ENCODE peak calls at places on chromosomes 2 and 18, in seven cellular contexts. Z is H1, V is SK-N-SH, D is GM12891, H is GM12878, B is HepG2, G is K562. F is an unnamed sample.

GRCh38 chr2:10355471-10356458 is 53.1 kb downstream of the HPCAL1 start:
- DNase-seq in Z (no peak), H (no peak), G (no peak), V (no peak), D (no peak), B (no peak), F (no peak)

GRCh38 chr2:169734172-169734847 is 678 bp downstream of the KLHL23 start:
- DNase-seq in V (peak), Z (no peak), B (no peak), H (no peak), D (peak), G (peak), F (peak)

GRCh38 chr2:9220201-9220600 is 13.6 kb downstream of the ASAP2 start:
- DNase-seq in Z (no peak), V (no peak), D (no peak), G (no peak), H (no peak), B (no peak), F (no peak)

GRCh38 chr2:59425292-59425691 is 1128.2 kb downstream of the BCL11A start:
- DNase-seq in D (no peak), V (no peak), G (no peak), Z (no peak), H (no peak), B (no peak), F (no peak)

GRCh38 chr2:74238879-74239278 is 40.5 kb downstream of the MTHFD2 start:
- DNase-seq in Z (no peak), G (no peak), B (no peak), D (no peak), V (no peak), H (no peak), F (no peak)

GRCh38 chr2:39107156-39107555 is 13.7 kb downstream of the SOS1 start:
- DNase-seq in B (no peak), V (peak), Z (no peak), G (no peak), D (no peak), H (no peak), F (no peak)

GRCh38 chr2:238489431-238489830 is 62.7 kb downstream of the ASB1 start:
- DNase-seq in V (no peak), B (no peak), G (no peak), D (no peak), Z (no peak), H (no peak), F (no peak)

GRCh38 chr2:8684885-8685696 is 3.2 kb downstream of the ID2 start:
- DNase-seq in H (no peak), V (no peak), G (peak), D (no peak), Z (no peak), B (peak), F (no peak)

GRCh38 chr2:237733677-237734300 is 64.8 kb upstream of the RBM44 start:
- DNase-seq in B (peak), Z (no peak), H (no peak), D (no peak), G (no peak), V (peak), F (no peak)

GRCh38 chr18:12092398-12093229 is 1.0 kb upstream of the ANKRD62 start:
- DNase-seq in H (peak), V (peak), G (peak), B (peak), D (no peak), Z (no peak), F (no peak)

GRCh38 chr2:162013514-162014205 is 60.4 kb downstream of the DPP4 start:
- DNase-seq in D (no peak), V (no peak), Z (no peak), H (no peak), G (no peak), B (no peak), F (no peak)

GRCh38 chr2:144151877-144152276 is 368.0 kb downstream of the ZEB2 start:
- DNase-seq in Z (no peak), V (no peak), H (no peak), G (peak), D (no peak), B (no peak), F (no peak)

GRCh38 chr18:42574871-42575270 is 540.6 kb downstream of the RIT2 start:
- DNase-seq in D (no peak), V (no peak), H (no peak), Z (no peak), B (no peak), G (no peak), F (no peak)

GRCh38 chr2:241636983-241637232 is at the start of gene THAP4:
- DNase-seq in H (no peak), G (peak), Z (no peak), V (peak), D (peak), B (no peak), F (peak)

GRCh38 chr2:191974676-191975075 is 127.8 kb upstream of the CAVIN2 start:
- DNase-seq in V (no peak), G (no peak), B (no peak), Z (no peak), H (no peak), D (no peak), F (no peak)

GRCh38 chr2:57696016-57696415 is 350.6 kb upstream of the VRK2 start:
- DNase-seq in D (no peak), Z (no peak), G (no peak), H (no peak), B (no peak), V (peak), F (no peak)

GRCh38 chr2:66553370-66553769 is 118.4 kb downstream of the MEIS1 start:
- DNase-seq in Z (no peak), V (no peak), H (no peak), D (no peak), B (no peak), G (no peak), F (no peak)

GRCh38 chr2:66550826-66551225 is 115.9 kb downstream of the MEIS1 start:
- DNase-seq in G (no peak), D (no peak), V (no peak), H (no peak), B (no peak), Z (no peak), F (no peak)

GRCh38 chr2:66559672-66560071 is 124.7 kb downstream of the MEIS1 start:
- DNase-seq in D (no peak), V (no peak), Z (no peak), B (no peak), H (no peak), G (no peak), F (no peak)

GRCh38 chr2:66555076-66555475 is 120.2 kb downstream of the MEIS1 start:
- DNase-seq in G (peak), D (no peak), Z (no peak), H (no peak), B (no peak), V (no peak), F (no peak)

GRCh38 chr2:66555511-66556324 is 120.8 kb downstream of the MEIS1 start:
- DNase-seq in G (no peak), V (no peak), H (no peak), B (no peak), Z (no peak), D (no peak), F (no peak)
- TF ChIP-seq TAF1 in G (no peak), V (no peak), H (no peak), B (no peak), Z (no peak), D (no peak), F (no peak)

GRCh38 chr2:182605166-182605565 is 110.9 kb upstream of the DNAJC10 start:
- DNase-seq in V (no peak), B (no peak), Z (no peak), H (no peak), D (no peak), G (no peak), F (no peak)

GRCh38 chr2:182611009-182611408 is 105.0 kb upstream of the DNAJC10 start:
- DNase-seq in B (no peak), G (no peak), D (no peak), V (no peak), H (no peak), Z (peak), F (no peak)

GRCh38 chr2:182608181-182608845 is 107.7 kb upstream of the DNAJC10 start:
- DNase-seq in V (no peak), Z (no peak), D (no peak), B (no peak), G (no peak), H (no peak), F (no peak)

GRCh38 chr2:182610231-182610630 is 105.8 kb upstream of the DNAJC10 start:
- DNase-seq in B (no peak), Z (no peak), H (no peak), D (no peak), V (no peak), G (no peak), F (no peak)

DNA sequence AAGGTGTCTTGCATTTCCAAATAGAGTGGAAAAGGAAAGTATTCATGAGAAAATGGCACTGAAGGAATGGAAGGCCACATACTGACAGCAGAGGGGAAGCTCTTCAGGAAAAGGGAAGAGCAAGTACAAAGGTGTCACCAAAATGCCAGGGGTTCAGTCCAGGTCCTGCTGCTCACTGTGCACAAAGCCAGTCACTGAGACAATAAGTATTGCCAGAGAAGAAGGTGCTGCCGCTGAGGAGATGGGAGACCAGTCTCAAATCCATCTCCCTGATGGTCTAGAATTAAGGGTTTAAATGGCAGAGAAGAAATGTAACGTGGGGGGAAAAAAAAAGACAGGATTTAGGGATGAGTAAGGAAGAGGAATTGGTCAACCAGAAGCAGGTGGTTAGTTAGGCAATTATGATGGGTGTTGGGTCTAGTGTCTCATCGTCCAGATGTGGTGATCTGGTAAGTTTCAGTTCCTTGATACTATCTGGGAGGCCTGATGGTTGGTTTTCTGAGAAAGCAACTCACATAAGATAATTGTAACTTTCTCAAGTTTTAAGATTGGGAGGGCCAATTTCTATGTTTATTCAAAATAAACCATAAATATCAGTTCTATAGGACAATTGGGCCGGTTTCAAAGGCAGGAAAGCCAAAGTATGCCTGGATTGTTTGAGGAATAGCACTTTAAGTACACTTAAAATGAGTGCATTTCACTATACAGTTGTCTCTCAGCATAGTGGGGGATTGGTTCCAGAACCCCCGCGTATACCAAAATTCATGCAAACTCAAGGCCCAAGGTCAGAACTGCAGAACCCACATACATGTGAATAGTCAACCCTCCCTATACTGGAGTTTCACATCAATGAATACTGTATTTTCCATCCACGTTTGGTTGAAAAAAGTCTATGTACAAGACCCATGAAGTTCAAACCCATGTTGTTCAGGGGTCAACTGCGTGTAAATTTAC is 109.1 kb upstream of the DNAJC10 start:
- DNase-seq in B (no peak), V (no peak), Z (no peak), G (no peak), D (no peak), H (peak), F (no peak)
- TF ChIP-seq TAF1 in B (no peak), V (no peak), Z (no peak), G (no peak), D (no peak), H (no peak), F (no peak)

DNA sequence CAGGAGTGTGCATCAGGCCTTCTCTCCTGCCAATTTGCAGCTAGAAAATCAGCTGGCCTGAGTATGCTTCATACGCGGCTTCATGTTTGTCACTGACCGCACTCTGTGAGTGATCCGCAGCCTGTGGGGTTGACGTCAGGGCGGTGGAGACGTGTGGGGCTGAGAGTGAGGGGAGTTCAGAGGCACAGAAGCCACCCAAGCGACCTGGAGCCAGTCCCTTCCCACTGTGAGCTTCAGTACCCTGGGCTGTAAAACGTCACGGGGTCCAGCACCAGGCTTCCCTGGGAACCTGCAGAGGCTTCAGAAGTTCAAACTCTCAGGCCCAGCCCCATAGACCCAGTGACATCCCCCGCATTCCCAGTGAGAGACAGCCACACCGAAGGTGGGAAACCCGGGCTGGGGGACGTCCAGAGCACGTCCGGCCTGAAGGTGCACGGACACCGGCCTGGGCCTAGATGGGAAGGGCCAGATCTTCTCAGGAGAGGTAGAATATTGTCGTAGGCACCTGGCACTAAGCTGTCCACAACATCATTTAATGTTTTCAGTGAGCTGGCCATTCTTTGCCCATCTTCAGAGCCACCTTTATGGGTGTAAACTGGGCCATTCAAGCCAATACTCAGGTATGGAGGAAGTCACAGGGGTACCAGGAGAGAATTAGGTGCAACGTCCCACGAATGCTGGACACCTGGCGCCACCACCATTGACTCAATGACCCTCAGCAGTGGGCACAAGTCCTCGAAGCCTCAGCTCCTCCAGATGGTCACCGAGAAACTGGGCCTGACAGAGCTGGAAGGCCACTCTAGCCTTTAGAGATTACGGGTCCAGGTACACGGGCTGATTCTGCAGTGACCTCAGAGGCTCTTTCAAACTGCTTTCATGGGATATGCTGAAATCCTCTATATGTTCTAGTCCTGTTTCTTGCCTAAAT is 235.6 kb upstream of the MYT1L start:
- DNase-seq in B (no peak), D (no peak), V (no peak), G (no peak), Z (no peak), H (no peak), F (no peak)
- TF ChIP-seq TAF1 in B (no peak), D (no peak), V (no peak), G (no peak), Z (no peak), H (no peak), F (no peak)

GRCh38 chr2:56680971-56681631 is 497.3 kb downstream of the CCDC85A start:
- DNase-seq in B (no peak), G (no peak), V (no peak), D (no peak), H (no peak), Z (no peak), F (no peak)
- TF ChIP-seq TAF1 in B (no peak), G (no peak), V (no peak), D (no peak), H (no peak), Z (no peak), F (no peak)

DNA sequence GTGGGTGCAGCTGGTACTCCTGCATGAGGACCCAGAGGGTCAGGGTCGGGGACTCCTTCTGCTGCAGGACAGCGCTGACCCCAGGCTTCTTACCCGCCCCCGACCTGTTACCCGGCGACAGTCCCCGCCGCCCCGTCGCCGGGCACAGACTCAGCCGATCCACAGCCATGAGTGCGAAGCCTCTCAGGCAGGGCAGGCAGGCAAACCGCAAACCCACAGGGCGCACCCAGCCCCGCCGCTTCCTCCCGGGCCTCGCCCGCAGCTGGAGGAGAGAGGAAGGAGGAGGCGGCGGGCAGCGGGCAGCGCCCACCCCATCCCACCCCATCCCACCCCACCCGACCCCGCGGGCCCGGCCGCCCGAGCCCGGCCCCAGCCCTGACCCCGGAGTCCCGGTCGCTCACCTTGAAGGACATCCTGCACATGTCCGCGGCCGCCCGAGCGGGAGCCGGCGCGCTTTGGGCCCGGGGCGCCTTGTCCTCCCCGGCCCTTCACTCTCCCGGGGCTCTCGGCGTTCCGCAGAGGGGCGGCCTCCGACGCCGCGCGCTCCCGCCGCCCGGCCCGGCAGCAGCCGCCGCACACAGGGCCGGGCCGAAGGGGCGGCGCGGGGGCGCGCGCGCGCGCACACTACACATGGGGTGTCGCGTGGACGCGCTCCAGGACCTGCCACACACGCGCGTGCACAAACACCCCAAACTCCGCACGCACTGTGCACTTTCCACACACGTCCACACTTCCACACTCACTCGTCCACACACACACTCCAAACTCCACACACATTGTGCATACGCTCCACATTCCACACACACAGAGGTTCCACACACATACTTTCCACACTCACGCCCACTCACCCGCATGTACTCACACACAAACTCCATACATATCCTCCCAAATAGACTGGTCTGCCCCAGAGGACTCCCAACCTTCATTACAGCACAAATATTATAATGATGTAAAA is at the start of gene ANKRD29:
- DNase-seq in H (no peak), Z (no peak), V (peak), G (no peak), D (peak), B (no peak), F (peak)
- TF ChIP-seq TAF1 in H (no peak), Z (peak), V (no peak), G (no peak), D (no peak), B (no peak), F (no peak)

DNA sequence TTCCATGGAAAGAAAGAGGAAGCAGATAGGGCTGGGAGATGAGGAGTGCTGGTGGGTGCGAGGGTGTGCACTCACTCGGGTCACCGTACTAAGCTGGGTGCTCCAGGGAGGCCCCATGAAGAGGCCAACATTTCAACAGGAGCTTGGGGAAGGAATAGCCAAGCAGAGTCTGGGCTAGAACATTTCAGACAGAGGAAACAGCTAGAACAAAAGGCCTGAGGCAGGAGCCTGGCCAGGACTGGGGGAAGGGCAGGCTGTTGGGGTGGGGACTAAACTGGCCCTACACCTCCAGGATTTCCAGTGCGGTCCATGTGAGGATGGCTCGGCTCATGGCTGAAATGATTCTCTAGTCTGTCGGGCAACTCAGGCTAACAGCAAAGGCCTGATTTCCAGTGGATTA is 90.8 kb downstream of the ZFP36L2 start:
- DNase-seq in Z (no peak), B (no peak), D (no peak), V (peak), G (no peak), H (no peak), F (no peak)
- TF ChIP-seq TAF1 in Z (no peak), B (no peak), D (no peak), V (no peak), G (no peak), H (no peak), F (no peak)